ENCODE peak calls at places on chromosomes 12 and 14, in four cellular contexts. One of them, this sample, is unnamed.
A peak's percentile ranks its signal among the peaks of the same experiment; 100 is the strongest.

GRCh38 chr12:94258593-94258992 is 110.2 kb downstream of the PLXNC1 start:
- DNase-seq in stimulated activated CD4-positive, alpha-beta T cell treated with anti-CD3 and anti-CD28 coated beads, Interleukin-2, amount 100 ng/mL, for 48 hours: no peak
- DNase-seq in activated CD8-positive, alpha-beta memory T cell treated with anti-CD3 and anti-CD28 coated beads, Interleukin-2, amount 50 U/mL, for 48 hours: no peak
- DNase-seq in effector memory CD8-positive, alpha-beta T cell: no peak
- DNase-seq in this sample: no peak

GRCh38 chr14:92531151-92531873 is 17.7 kb downstream of the RIN3 start:
- DNase-seq in stimulated activated CD4-positive, alpha-beta T cell treated with anti-CD3 and anti-CD28 coated beads, Interleukin-2, amount 100 ng/mL, for 48 hours: no peak
- DNase-seq in activated CD8-positive, alpha-beta memory T cell treated with anti-CD3 and anti-CD28 coated beads, Interleukin-2, amount 50 U/mL, for 48 hours: peak; percentile 83
- DNase-seq in effector memory CD8-positive, alpha-beta T cell: peak; percentile 85
- DNase-seq in this sample: no peak

GRCh38 chr14:54627325-54627717 is 60.4 kb downstream of the SAMD4A start:
- DNase-seq in stimulated activated CD4-positive, alpha-beta T cell treated with anti-CD3 and anti-CD28 coated beads, Interleukin-2, amount 100 ng/mL, for 48 hours: peak; percentile 6
- DNase-seq in activated CD8-positive, alpha-beta memory T cell treated with anti-CD3 and anti-CD28 coated beads, Interleukin-2, amount 50 U/mL, for 48 hours: no peak
- DNase-seq in effector memory CD8-positive, alpha-beta T cell: peak; percentile 7
- DNase-seq in this sample: no peak

GRCh38 chr14:87081004-87081403 is 912.0 kb downstream of the GALC start:
- DNase-seq in stimulated activated CD4-positive, alpha-beta T cell treated with anti-CD3 and anti-CD28 coated beads, Interleukin-2, amount 100 ng/mL, for 48 hours: no peak
- DNase-seq in activated CD8-positive, alpha-beta memory T cell treated with anti-CD3 and anti-CD28 coated beads, Interleukin-2, amount 50 U/mL, for 48 hours: no peak
- DNase-seq in effector memory CD8-positive, alpha-beta T cell: no peak
- DNase-seq in this sample: no peak

GRCh38 chr14:71371711-71372396 is 464.6 kb downstream of the PCNX1 start:
- DNase-seq in stimulated activated CD4-positive, alpha-beta T cell treated with anti-CD3 and anti-CD28 coated beads, Interleukin-2, amount 100 ng/mL, for 48 hours: no peak
- DNase-seq in activated CD8-positive, alpha-beta memory T cell treated with anti-CD3 and anti-CD28 coated beads, Interleukin-2, amount 50 U/mL, for 48 hours: no peak
- DNase-seq in effector memory CD8-positive, alpha-beta T cell: no peak
- DNase-seq in this sample: no peak

GRCh38 chr14:59161571-59162175 is 26.8 kb upstream of the DAAM1 start:
- DNase-seq in stimulated activated CD4-positive, alpha-beta T cell treated with anti-CD3 and anti-CD28 coated beads, Interleukin-2, amount 100 ng/mL, for 48 hours: no peak
- DNase-seq in activated CD8-positive, alpha-beta memory T cell treated with anti-CD3 and anti-CD28 coated beads, Interleukin-2, amount 50 U/mL, for 48 hours: peak; percentile 50
- DNase-seq in effector memory CD8-positive, alpha-beta T cell: no peak
- DNase-seq in this sample: no peak

GRCh38 chr12:45232771-45233372 is 17.0 kb downstream of the ANO6 start:
- DNase-seq in stimulated activated CD4-positive, alpha-beta T cell treated with anti-CD3 and anti-CD28 coated beads, Interleukin-2, amount 100 ng/mL, for 48 hours: peak; percentile 30
- DNase-seq in activated CD8-positive, alpha-beta memory T cell treated with anti-CD3 and anti-CD28 coated beads, Interleukin-2, amount 50 U/mL, for 48 hours: no peak
- DNase-seq in effector memory CD8-positive, alpha-beta T cell: no peak
- DNase-seq in this sample: peak; percentile 70

GRCh38 chr12:69321356-69321755 is 26.8 kb upstream of the LYZ start:
- DNase-seq in stimulated activated CD4-positive, alpha-beta T cell treated with anti-CD3 and anti-CD28 coated beads, Interleukin-2, amount 100 ng/mL, for 48 hours: no peak
- DNase-seq in activated CD8-positive, alpha-beta memory T cell treated with anti-CD3 and anti-CD28 coated beads, Interleukin-2, amount 50 U/mL, for 48 hours: no peak
- DNase-seq in effector memory CD8-positive, alpha-beta T cell: no peak
- DNase-seq in this sample: no peak

GRCh38 chr12:105672576-105672975 is 342.1 kb downstream of the C12orf75 start:
- DNase-seq in stimulated activated CD4-positive, alpha-beta T cell treated with anti-CD3 and anti-CD28 coated beads, Interleukin-2, amount 100 ng/mL, for 48 hours: no peak
- DNase-seq in activated CD8-positive, alpha-beta memory T cell treated with anti-CD3 and anti-CD28 coated beads, Interleukin-2, amount 50 U/mL, for 48 hours: no peak
- DNase-seq in effector memory CD8-positive, alpha-beta T cell: no peak
- DNase-seq in this sample: no peak

GRCh38 chr12:132263061-132263360 is 66.4 kb downstream of the GALNT9 start:
- DNase-seq in stimulated activated CD4-positive, alpha-beta T cell treated with anti-CD3 and anti-CD28 coated beads, Interleukin-2, amount 100 ng/mL, for 48 hours: no peak
- DNase-seq in activated CD8-positive, alpha-beta memory T cell treated with anti-CD3 and anti-CD28 coated beads, Interleukin-2, amount 50 U/mL, for 48 hours: no peak
- DNase-seq in effector memory CD8-positive, alpha-beta T cell: no peak
- DNase-seq in this sample: no peak

GRCh38 chr14:36271939-36272907 is 48.2 kb downstream of the MBIP start:
- DNase-seq in stimulated activated CD4-positive, alpha-beta T cell treated with anti-CD3 and anti-CD28 coated beads, Interleukin-2, amount 100 ng/mL, for 48 hours: peak; percentile 8
- DNase-seq in activated CD8-positive, alpha-beta memory T cell treated with anti-CD3 and anti-CD28 coated beads, Interleukin-2, amount 50 U/mL, for 48 hours: peak; percentile 62
- DNase-seq in effector memory CD8-positive, alpha-beta T cell: no peak
- DNase-seq in this sample: no peak

GRCh38 chr14:103882503-103883262 is 35.3 kb upstream of the PPP1R13B start:
- DNase-seq in stimulated activated CD4-positive, alpha-beta T cell treated with anti-CD3 and anti-CD28 coated beads, Interleukin-2, amount 100 ng/mL, for 48 hours: no peak
- DNase-seq in activated CD8-positive, alpha-beta memory T cell treated with anti-CD3 and anti-CD28 coated beads, Interleukin-2, amount 50 U/mL, for 48 hours: no peak
- DNase-seq in effector memory CD8-positive, alpha-beta T cell: no peak
- DNase-seq in this sample: no peak

GRCh38 chr14:39734306-39734705 is 302.1 kb upstream of the FBXO33 start:
- DNase-seq in stimulated activated CD4-positive, alpha-beta T cell treated with anti-CD3 and anti-CD28 coated beads, Interleukin-2, amount 100 ng/mL, for 48 hours: no peak
- DNase-seq in activated CD8-positive, alpha-beta memory T cell treated with anti-CD3 and anti-CD28 coated beads, Interleukin-2, amount 50 U/mL, for 48 hours: no peak
- DNase-seq in effector memory CD8-positive, alpha-beta T cell: no peak
- DNase-seq in this sample: peak; percentile 55

GRCh38 chr12:131357920-131358319 is 353.0 kb upstream of the SFSWAP start:
- DNase-seq in stimulated activated CD4-positive, alpha-beta T cell treated with anti-CD3 and anti-CD28 coated beads, Interleukin-2, amount 100 ng/mL, for 48 hours: no peak
- DNase-seq in activated CD8-positive, alpha-beta memory T cell treated with anti-CD3 and anti-CD28 coated beads, Interleukin-2, amount 50 U/mL, for 48 hours: no peak
- DNase-seq in effector memory CD8-positive, alpha-beta T cell: no peak
- DNase-seq in this sample: no peak

GRCh38 chr12:19520646-19521045 is 81.4 kb downstream of the AEBP2 start:
- DNase-seq in stimulated activated CD4-positive, alpha-beta T cell treated with anti-CD3 and anti-CD28 coated beads, Interleukin-2, amount 100 ng/mL, for 48 hours: no peak
- DNase-seq in activated CD8-positive, alpha-beta memory T cell treated with anti-CD3 and anti-CD28 coated beads, Interleukin-2, amount 50 U/mL, for 48 hours: no peak
- DNase-seq in effector memory CD8-positive, alpha-beta T cell: no peak
- DNase-seq in this sample: no peak

GRCh38 chr14:68397827-68398226 is 395.0 kb downstream of the ZFP36L1 start:
- DNase-seq in stimulated activated CD4-positive, alpha-beta T cell treated with anti-CD3 and anti-CD28 coated beads, Interleukin-2, amount 100 ng/mL, for 48 hours: no peak
- DNase-seq in activated CD8-positive, alpha-beta memory T cell treated with anti-CD3 and anti-CD28 coated beads, Interleukin-2, amount 50 U/mL, for 48 hours: no peak
- DNase-seq in effector memory CD8-positive, alpha-beta T cell: no peak
- DNase-seq in this sample: no peak

GRCh38 chr12:56834886-56835285 is 71.8 kb downstream of the HSD17B6 start:
- DNase-seq in stimulated activated CD4-positive, alpha-beta T cell treated with anti-CD3 and anti-CD28 coated beads, Interleukin-2, amount 100 ng/mL, for 48 hours: no peak
- DNase-seq in activated CD8-positive, alpha-beta memory T cell treated with anti-CD3 and anti-CD28 coated beads, Interleukin-2, amount 50 U/mL, for 48 hours: no peak
- DNase-seq in effector memory CD8-positive, alpha-beta T cell: no peak
- DNase-seq in this sample: no peak

GRCh38 chr12:117689857-117690256 is 278.9 kb downstream of the KSR2 start:
- DNase-seq in stimulated activated CD4-positive, alpha-beta T cell treated with anti-CD3 and anti-CD28 coated beads, Interleukin-2, amount 100 ng/mL, for 48 hours: no peak
- DNase-seq in activated CD8-positive, alpha-beta memory T cell treated with anti-CD3 and anti-CD28 coated beads, Interleukin-2, amount 50 U/mL, for 48 hours: no peak
- DNase-seq in effector memory CD8-positive, alpha-beta T cell: no peak
- DNase-seq in this sample: no peak

GRCh38 chr12:26027401-26027800 is 68.9 kb downstream of the RASSF8 start:
- DNase-seq in stimulated activated CD4-positive, alpha-beta T cell treated with anti-CD3 and anti-CD28 coated beads, Interleukin-2, amount 100 ng/mL, for 48 hours: no peak
- DNase-seq in activated CD8-positive, alpha-beta memory T cell treated with anti-CD3 and anti-CD28 coated beads, Interleukin-2, amount 50 U/mL, for 48 hours: no peak
- DNase-seq in effector memory CD8-positive, alpha-beta T cell: no peak
- DNase-seq in this sample: no peak

GRCh38 chr12:119621878-119622277 is 28.3 kb downstream of the TMEM233 start:
- DNase-seq in stimulated activated CD4-positive, alpha-beta T cell treated with anti-CD3 and anti-CD28 coated beads, Interleukin-2, amount 100 ng/mL, for 48 hours: no peak
- DNase-seq in activated CD8-positive, alpha-beta memory T cell treated with anti-CD3 and anti-CD28 coated beads, Interleukin-2, amount 50 U/mL, for 48 hours: no peak
- DNase-seq in effector memory CD8-positive, alpha-beta T cell: no peak
- DNase-seq in this sample: no peak

GRCh38 chr14:69088523-69089445 is 64.1 kb downstream of the DCAF5 start:
- DNase-seq in stimulated activated CD4-positive, alpha-beta T cell treated with anti-CD3 and anti-CD28 coated beads, Interleukin-2, amount 100 ng/mL, for 48 hours: no peak
- DNase-seq in activated CD8-positive, alpha-beta memory T cell treated with anti-CD3 and anti-CD28 coated beads, Interleukin-2, amount 50 U/mL, for 48 hours: no peak
- DNase-seq in effector memory CD8-positive, alpha-beta T cell: no peak
- DNase-seq in this sample: no peak

GRCh38 chr14:39232554-39233415 is 930 bp upstream of the MIA2 start:
- DNase-seq in stimulated activated CD4-positive, alpha-beta T cell treated with anti-CD3 and anti-CD28 coated beads, Interleukin-2, amount 100 ng/mL, for 48 hours: no peak
- DNase-seq in activated CD8-positive, alpha-beta memory T cell treated with anti-CD3 and anti-CD28 coated beads, Interleukin-2, amount 50 U/mL, for 48 hours: no peak
- DNase-seq in effector memory CD8-positive, alpha-beta T cell: no peak
- DNase-seq in this sample: no peak

GRCh38 chr12:12425616-12426015 is 68.7 kb downstream of the BORCS5 start:
- DNase-seq in stimulated activated CD4-positive, alpha-beta T cell treated with anti-CD3 and anti-CD28 coated beads, Interleukin-2, amount 100 ng/mL, for 48 hours: no peak
- DNase-seq in activated CD8-positive, alpha-beta memory T cell treated with anti-CD3 and anti-CD28 coated beads, Interleukin-2, amount 50 U/mL, for 48 hours: no peak
- DNase-seq in effector memory CD8-positive, alpha-beta T cell: no peak
- DNase-seq in this sample: no peak

GRCh38 chr14:95891742-95892141 is 15.1 kb downstream of the TUNAR start:
- DNase-seq in stimulated activated CD4-positive, alpha-beta T cell treated with anti-CD3 and anti-CD28 coated beads, Interleukin-2, amount 100 ng/mL, for 48 hours: no peak
- DNase-seq in activated CD8-positive, alpha-beta memory T cell treated with anti-CD3 and anti-CD28 coated beads, Interleukin-2, amount 50 U/mL, for 48 hours: no peak
- DNase-seq in effector memory CD8-positive, alpha-beta T cell: no peak
- DNase-seq in this sample: no peak

GRCh38 chr14:103028161-103028767 is 29.1 kb downstream of the CDC42BPB start:
- DNase-seq in stimulated activated CD4-positive, alpha-beta T cell treated with anti-CD3 and anti-CD28 coated beads, Interleukin-2, amount 100 ng/mL, for 48 hours: no peak
- DNase-seq in activated CD8-positive, alpha-beta memory T cell treated with anti-CD3 and anti-CD28 coated beads, Interleukin-2, amount 50 U/mL, for 48 hours: no peak
- DNase-seq in effector memory CD8-positive, alpha-beta T cell: no peak
- DNase-seq in this sample: no peak

GRCh38 chr14:72970824-72971434 is 44.7 kb downstream of the DCAF4 start:
- DNase-seq in stimulated activated CD4-positive, alpha-beta T cell treated with anti-CD3 and anti-CD28 coated beads, Interleukin-2, amount 100 ng/mL, for 48 hours: no peak
- DNase-seq in activated CD8-positive, alpha-beta memory T cell treated with anti-CD3 and anti-CD28 coated beads, Interleukin-2, amount 50 U/mL, for 48 hours: no peak
- DNase-seq in effector memory CD8-positive, alpha-beta T cell: no peak
- DNase-seq in this sample: no peak

GRCh38 chr14:92680781-92681650 is 67.4 kb downstream of the LGMN start:
- DNase-seq in stimulated activated CD4-positive, alpha-beta T cell treated with anti-CD3 and anti-CD28 coated beads, Interleukin-2, amount 100 ng/mL, for 48 hours: peak; percentile 73
- DNase-seq in activated CD8-positive, alpha-beta memory T cell treated with anti-CD3 and anti-CD28 coated beads, Interleukin-2, amount 50 U/mL, for 48 hours: peak; percentile 84
- DNase-seq in effector memory CD8-positive, alpha-beta T cell: peak; percentile 76
- DNase-seq in this sample: peak; percentile 84

GRCh38 chr14:20603813-20604212 is 12.6 kb upstream of the RNASE12 start:
- DNase-seq in stimulated activated CD4-positive, alpha-beta T cell treated with anti-CD3 and anti-CD28 coated beads, Interleukin-2, amount 100 ng/mL, for 48 hours: no peak
- DNase-seq in activated CD8-positive, alpha-beta memory T cell treated with anti-CD3 and anti-CD28 coated beads, Interleukin-2, amount 50 U/mL, for 48 hours: no peak
- DNase-seq in effector memory CD8-positive, alpha-beta T cell: no peak
- DNase-seq in this sample: no peak